ENCODE peak calls at places on chromosome 14, in four cellular contexts. A is kidney epithelial cell, X is hypothalamus, V is T-helper 2 cell. O is an unnamed sample.

GRCh38 chr14:104460920-104461651 is 118.5 kb upstream of the C14orf180 start:
- DNase-seq in X (no peak), V (no peak), A (no peak), O (no peak)

GRCh38 chr14:83960832-83961512 is 1569.0 kb upstream of the FLRT2 start:
- DNase-seq in A (no peak), X (no peak), V (no peak), O (no peak)

GRCh38 chr14:95290769-95291440 is 28.8 kb downstream of the CLMN start:
- DNase-seq in V (no peak), A (no peak), X (no peak), O (no peak)

GRCh38 chr14:102227184-102227964 is 77.6 kb downstream of the MOK start:
- DNase-seq in X (no peak), A (no peak), V (no peak), O (no peak)

GRCh38 chr14:76348898-76349297 is 27.0 kb upstream of the ESRRB start:
- DNase-seq in A (peak; percentile 70), V (no peak), X (no peak), O (no peak)

GRCh38 chr14:32939254-32940065 is 781 bp downstream of the NPAS3 start:
- DNase-seq in A (no peak), V (no peak), X (peak; percentile 68), O (no peak)

GRCh38 chr14:23697689-23698088 is 61.5 kb downstream of the DHRS2 start:
- DNase-seq in A (no peak), V (no peak), X (no peak), O (no peak)

GRCh38 chr14:95252219-95252618 is 67.5 kb downstream of the CLMN start:
- DNase-seq in X (no peak), V (no peak), A (no peak), O (no peak)

GRCh38 chr14:100904307-100905019 is 941 bp upstream of the RTL1 start:
- DNase-seq in X (no peak), V (no peak), A (no peak), O (no peak)

GRCh38 chr14:71521736-71522135 is 410.5 kb upstream of the RGS6 start:
- DNase-seq in V (no peak), X (no peak), A (no peak), O (no peak)

O was measured in effector CD4-positive, alpha-beta T cell.